ENCODE peak calls at places on chromosomes 5 and 9, in six cellular contexts. One of them, this sample, is unnamed.

GRCh38 chr9:17138503-17138902 is 3.7 kb downstream of the CNTLN start:
- DNase-seq in SK-N-SH: no peak
- DNase-seq in H1: no peak
- DNase-seq in GM12878: no peak
- DNase-seq in K562: no peak
- DNase-seq in HepG2: peak; percentile 20
- DNase-seq in this sample: no peak

GRCh38 chr5:3051400-3051799 is 299.9 kb upstream of the IRX2 start:
- DNase-seq in SK-N-SH: no peak
- DNase-seq in H1: no peak
- DNase-seq in GM12878: no peak
- DNase-seq in K562: no peak
- DNase-seq in HepG2: no peak
- DNase-seq in this sample: no peak

GRCh38 chr9:28163619-28164018 is 590.3 kb upstream of the C9orf72 start:
- DNase-seq in SK-N-SH: no peak
- DNase-seq in H1: no peak
- DNase-seq in GM12878: no peak
- DNase-seq in K562: no peak
- DNase-seq in HepG2: no peak
- DNase-seq in this sample: no peak

GRCh38 chr5:104998572-104998971 is 1436.0 kb upstream of the NUDT12 start:
- DNase-seq in SK-N-SH: no peak
- DNase-seq in H1: no peak
- DNase-seq in GM12878: no peak
- DNase-seq in K562: peak; percentile 5
- DNase-seq in HepG2: no peak
- DNase-seq in this sample: no peak

GRCh38 chr9:92147030-92147853 is 32.0 kb upstream of the SPTLC1 start:
- DNase-seq in SK-N-SH: no peak
- DNase-seq in H1: no peak
- DNase-seq in GM12878: no peak
- DNase-seq in K562: peak; percentile 86
- DNase-seq in HepG2: no peak
- DNase-seq in this sample: peak; percentile 85

GRCh38 chr5:78269088-78269703 is 25.3 kb downstream of the AP3B1 start:
- DNase-seq in SK-N-SH: no peak
- DNase-seq in H1: no peak
- DNase-seq in GM12878: no peak
- DNase-seq in K562: no peak
- DNase-seq in HepG2: no peak
- DNase-seq in this sample: peak; percentile 28

GRCh38 chr5:65768723-65769122 is 46.7 kb downstream of the NLN start:
- DNase-seq in SK-N-SH: no peak
- DNase-seq in H1: no peak
- DNase-seq in GM12878: no peak
- DNase-seq in K562: no peak
- DNase-seq in HepG2: no peak
- DNase-seq in this sample: no peak

GRCh38 chr5:28808967-28809810 is 1770.8 kb upstream of the CDH9 start:
- DNase-seq in SK-N-SH: peak; percentile 10
- DNase-seq in H1: no peak
- DNase-seq in GM12878: no peak
- DNase-seq in K562: peak; percentile 89
- DNase-seq in HepG2: no peak
- DNase-seq in this sample: no peak

GRCh38 chr9:86639899-86640379 is 285.7 kb upstream of the TUT7 start:
- DNase-seq in SK-N-SH: no peak
- DNase-seq in H1: no peak
- DNase-seq in GM12878: no peak
- DNase-seq in K562: no peak
- DNase-seq in HepG2: no peak
- DNase-seq in this sample: no peak

GRCh38 chr5:155850411-155850810 is 476.6 kb upstream of the SGCD start:
- DNase-seq in SK-N-SH: no peak
- DNase-seq in H1: no peak
- DNase-seq in GM12878: no peak
- DNase-seq in K562: no peak
- DNase-seq in HepG2: no peak
- DNase-seq in this sample: no peak

GRCh38 chr5:53438486-53439472 is 41.6 kb upstream of the FST start:
- DNase-seq in SK-N-SH: no peak
- DNase-seq in H1: no peak
- DNase-seq in GM12878: no peak
- DNase-seq in K562: no peak
- DNase-seq in HepG2: no peak
- DNase-seq in this sample: no peak

GRCh38 chr5:66814146-66814991 is 218.2 kb downstream of the MAST4 start:
- DNase-seq in SK-N-SH: peak; percentile 66
- DNase-seq in H1: no peak
- DNase-seq in GM12878: peak; percentile 5
- DNase-seq in K562: peak; percentile 51
- DNase-seq in HepG2: peak; percentile 32
- DNase-seq in this sample: peak; percentile 59

GRCh38 chr9:124779368-124780059 is 2.6 kb downstream of the OLFML2A start:
- DNase-seq in SK-N-SH: no peak
- DNase-seq in H1: no peak
- DNase-seq in GM12878: no peak
- DNase-seq in K562: no peak
- DNase-seq in HepG2: peak; percentile 74
- DNase-seq in this sample: peak; percentile 88

GRCh38 chr9:13942695-13943094 is 371.2 kb downstream of the NFIB start:
- DNase-seq in SK-N-SH: no peak
- DNase-seq in H1: no peak
- DNase-seq in GM12878: no peak
- DNase-seq in K562: peak; percentile 18
- DNase-seq in HepG2: no peak
- DNase-seq in this sample: peak; percentile 36

GRCh38 chr9:93678199-93679019 is 102.0 kb downstream of the PHF2 start:
- DNase-seq in SK-N-SH: peak; percentile 16
- DNase-seq in H1: no peak
- DNase-seq in GM12878: no peak
- DNase-seq in K562: no peak
- DNase-seq in HepG2: no peak
- DNase-seq in this sample: no peak

GRCh38 chr9:6218099-6218502 is 2.5 kb downstream of the IL33 start:
- DNase-seq in SK-N-SH: no peak
- DNase-seq in H1: no peak
- DNase-seq in GM12878: no peak
- DNase-seq in K562: no peak
- DNase-seq in HepG2: no peak
- DNase-seq in this sample: no peak

DNA sequence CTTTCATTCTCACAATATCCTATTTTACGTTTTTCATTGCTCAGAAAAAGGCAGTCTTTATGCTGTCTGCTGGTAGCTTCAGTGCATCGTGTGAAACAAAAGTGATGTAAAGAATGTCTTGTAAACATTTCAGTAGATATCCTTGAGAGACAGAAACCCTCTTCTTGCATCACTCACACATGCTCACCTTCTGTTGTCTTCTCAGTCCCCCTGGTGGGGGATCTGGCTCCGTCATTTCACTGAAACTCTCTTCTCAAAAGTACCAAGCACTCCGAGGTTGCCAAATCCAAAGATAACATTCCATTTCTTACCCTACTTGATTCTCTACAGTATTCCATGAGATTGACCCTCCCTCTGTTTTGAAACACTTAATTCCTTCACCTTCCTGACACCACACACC is 46.1 kb upstream of the PCA3 start:
- DNase-seq in SK-N-SH: no peak
- DNase-seq in H1: peak; percentile 19
- DNase-seq in GM12878: no peak
- DNase-seq in K562: no peak
- DNase-seq in HepG2: no peak
- DNase-seq in this sample: no peak
- H3K4me2 ChIP-seq in SK-N-SH: no peak overlapping the region
- H3K4me2 ChIP-seq in H1: no peak overlapping the region
- H3K4me2 ChIP-seq in GM12878: no peak overlapping the region
- H3K4me2 ChIP-seq in K562: no peak overlapping the region
- H3K4me2 ChIP-seq in HepG2: no peak overlapping the region
- H3K4me2 ChIP-seq in this sample: no peak overlapping the region

DNA sequence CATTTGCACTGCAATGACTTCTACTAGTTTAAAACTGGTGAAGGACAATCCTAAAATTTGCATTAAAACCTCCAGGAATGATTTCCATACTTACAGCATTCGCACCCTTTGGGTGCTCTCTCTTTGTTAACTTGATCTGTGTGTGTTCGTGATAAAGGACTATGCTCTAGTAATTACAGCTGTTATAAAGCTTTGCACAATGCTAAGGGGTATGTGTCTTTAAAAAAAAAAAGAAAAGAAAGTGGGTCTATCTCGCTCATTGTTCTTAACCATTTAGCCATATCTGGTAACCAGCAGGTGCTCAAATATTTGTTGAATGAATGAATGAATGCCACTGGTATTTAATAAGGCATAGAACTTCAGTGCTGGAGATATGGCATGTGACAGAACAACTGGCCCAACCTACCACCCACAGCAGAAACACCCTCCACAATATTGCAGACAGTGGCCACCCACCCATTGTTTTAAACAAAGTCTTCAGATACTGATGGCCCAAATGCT is 8.7 kb downstream of the TRIM36 start:
- DNase-seq in SK-N-SH: no peak
- DNase-seq in H1: no peak
- DNase-seq in GM12878: no peak
- DNase-seq in K562: no peak
- DNase-seq in HepG2: no peak
- DNase-seq in this sample: no peak
- TF ChIP-seq EP300 in SK-N-SH: no peak
- TF ChIP-seq EP300 in H1: no peak
- TF ChIP-seq EP300 in GM12878: no peak
- TF ChIP-seq EP300 in K562: no peak
- TF ChIP-seq EP300 in HepG2: no peak
- TF ChIP-seq EP300 in this sample: no peak

GRCh38 chr5:56607551-56607950 is 207.8 kb upstream of the MAP3K1 start:
- DNase-seq in SK-N-SH: no peak
- DNase-seq in H1: no peak
- DNase-seq in GM12878: no peak
- DNase-seq in K562: no peak
- DNase-seq in HepG2: no peak
- DNase-seq in this sample: no peak
- H3K4me2 ChIP-seq in SK-N-SH: no peak overlapping the region
- H3K4me2 ChIP-seq in H1: peak overlapping the region; percentile 11
- H3K4me2 ChIP-seq in GM12878: no peak overlapping the region
- H3K4me2 ChIP-seq in K562: no peak overlapping the region
- H3K4me2 ChIP-seq in HepG2: no peak overlapping the region
- H3K4me2 ChIP-seq in this sample: peak overlapping the region; percentile 19

GRCh38 chr9:89797970-89798369 is 193.2 kb downstream of the GADD45G start:
- DNase-seq in SK-N-SH: peak; percentile 46
- DNase-seq in H1: no peak
- DNase-seq in GM12878: no peak
- DNase-seq in K562: no peak
- DNase-seq in HepG2: no peak
- DNase-seq in this sample: no peak
- TF ChIP-seq EP300 in SK-N-SH: no peak
- TF ChIP-seq EP300 in H1: no peak
- TF ChIP-seq EP300 in GM12878: no peak
- TF ChIP-seq EP300 in K562: no peak
- TF ChIP-seq EP300 in HepG2: no peak
- TF ChIP-seq EP300 in this sample: no peak

GRCh38 chr5:6900828-6901227 is 187.6 kb downstream of the TENT4A start:
- DNase-seq in SK-N-SH: no peak
- DNase-seq in H1: no peak
- DNase-seq in GM12878: no peak
- DNase-seq in K562: no peak
- DNase-seq in HepG2: peak; percentile 98
- DNase-seq in this sample: peak; percentile 11

GRCh38 chr5:6899215-6899614 is 186.0 kb downstream of the TENT4A start:
- DNase-seq in SK-N-SH: no peak
- DNase-seq in H1: no peak
- DNase-seq in GM12878: no peak
- DNase-seq in K562: no peak
- DNase-seq in HepG2: no peak
- DNase-seq in this sample: no peak

GRCh38 chr5:6902094-6902493 is 188.9 kb downstream of the TENT4A start:
- DNase-seq in SK-N-SH: no peak
- DNase-seq in H1: no peak
- DNase-seq in GM12878: no peak
- DNase-seq in K562: no peak
- DNase-seq in HepG2: no peak
- DNase-seq in this sample: no peak

GRCh38 chr5:6902597-6902996 is 189.4 kb downstream of the TENT4A start:
- DNase-seq in SK-N-SH: no peak
- DNase-seq in H1: no peak
- DNase-seq in GM12878: no peak
- DNase-seq in K562: no peak
- DNase-seq in HepG2: no peak
- DNase-seq in this sample: no peak

DNA sequence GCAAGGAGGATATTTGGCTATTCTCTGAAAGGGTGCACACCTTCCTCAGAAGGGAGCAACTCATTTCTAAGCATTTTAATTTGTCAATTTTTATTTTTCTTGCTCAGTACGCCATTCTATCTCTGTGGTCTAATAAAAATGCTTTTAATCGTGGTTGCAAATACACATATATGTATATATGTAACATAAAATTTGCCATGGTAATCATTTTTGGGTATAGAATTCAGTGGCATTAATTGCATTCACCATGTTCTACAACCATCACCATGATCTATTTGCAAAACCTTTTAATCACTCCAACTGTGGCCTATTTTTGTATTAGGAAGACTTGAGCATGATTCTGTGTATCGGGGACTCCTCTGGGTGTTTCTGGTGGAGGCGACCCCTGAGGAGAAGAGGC is 187.0 kb downstream of the TENT4A start:
- DNase-seq in SK-N-SH: no peak
- DNase-seq in H1: no peak
- DNase-seq in GM12878: no peak
- DNase-seq in K562: no peak
- DNase-seq in HepG2: no peak
- DNase-seq in this sample: no peak
- H3K4me2 ChIP-seq in SK-N-SH: no peak overlapping the region
- H3K4me2 ChIP-seq in H1: no peak overlapping the region
- H3K4me2 ChIP-seq in GM12878: no peak overlapping the region
- H3K4me2 ChIP-seq in K562: no peak overlapping the region
- H3K4me2 ChIP-seq in HepG2: peak overlapping the region; percentile 53
- H3K4me2 ChIP-seq in this sample: peak overlapping the region; percentile 47

GRCh38 chr9:136965771-136966484 is 11.4 kb upstream of the PTGDS start:
- DNase-seq in SK-N-SH: no peak
- DNase-seq in H1: no peak
- DNase-seq in GM12878: no peak
- DNase-seq in K562: peak; percentile 43
- DNase-seq in HepG2: no peak
- DNase-seq in this sample: no peak
- TF ChIP-seq EP300 in SK-N-SH: no peak
- TF ChIP-seq EP300 in H1: no peak
- TF ChIP-seq EP300 in GM12878: no peak
- TF ChIP-seq EP300 in K562: no peak
- TF ChIP-seq EP300 in HepG2: no peak
- TF ChIP-seq EP300 in this sample: no peak

DNA sequence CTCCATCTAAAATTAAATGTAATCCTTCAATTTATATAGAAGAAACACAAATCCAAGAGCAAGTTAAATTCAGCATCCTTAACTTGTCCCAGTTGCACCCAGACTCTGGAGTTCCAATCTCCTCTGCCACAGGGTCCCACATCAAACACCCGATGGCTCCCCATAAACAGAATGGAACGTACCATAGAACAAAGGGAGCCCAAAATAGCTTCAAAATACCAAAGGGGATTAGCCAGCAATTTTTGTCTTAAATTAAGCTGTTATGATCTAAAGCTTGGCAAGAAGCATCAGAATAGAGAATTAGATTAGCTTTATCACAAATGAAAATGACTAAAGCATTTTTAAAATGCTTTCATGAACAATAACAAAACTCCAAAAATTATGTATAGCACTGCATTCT is 112.8 kb downstream of the FANCC start:
- DNase-seq in SK-N-SH: no peak
- DNase-seq in H1: no peak
- DNase-seq in GM12878: no peak
- DNase-seq in K562: no peak
- DNase-seq in HepG2: no peak
- DNase-seq in this sample: no peak
- H3K4me2 ChIP-seq in SK-N-SH: no peak overlapping the region
- H3K4me2 ChIP-seq in H1: no peak overlapping the region
- H3K4me2 ChIP-seq in GM12878: no peak overlapping the region
- H3K4me2 ChIP-seq in K562: no peak overlapping the region
- H3K4me2 ChIP-seq in HepG2: no peak overlapping the region
- H3K4me2 ChIP-seq in this sample: no peak overlapping the region

This sample was measured in A549.